ENCODE peak calls at places on chromosomes 4 and X, in four cellular contexts. S is HCT116, N is pancreas, O is heart right ventricle. D is an unnamed sample.

GRCh38 chrX:111447298-111447697 is 35.3 kb upstream of the DCX start:
- DNase-seq in N (no peak), O (no peak), S (peak; percentile 4), D (peak; percentile 23)

GRCh38 chrX:75746891-75747639 is 38.0 kb downstream of the MAGEE2 start:
- DNase-seq in O (peak; percentile 14), S (no peak), N (peak; percentile 64), D (no peak)

GRCh38 chr4:59553739-59554126 is 1646.4 kb upstream of the ADGRL3 start:
- DNase-seq in N (no peak), S (no peak), O (no peak), D (no peak)

GRCh38 chrX:23797371-23798128 is 14.6 kb downstream of the SAT1 start:
- DNase-seq in S (no peak), O (no peak), N (no peak), D (no peak)

GRCh38 chr4:1217366-1217765 is 31.6 kb downstream of the CTBP1 start:
- DNase-seq in S (no peak), N (no peak), O (no peak), D (no peak)

GRCh38 chrX:56764153-56764974 is 35.3 kb downstream of the NBDY start:
- DNase-seq in O (peak; percentile 58), S (peak; percentile 19), N (peak; percentile 74), D (peak; percentile 54)

GRCh38 chr4:158948071-158948470 is 154.8 kb upstream of the RAPGEF2 start:
- DNase-seq in O (no peak), N (no peak), S (no peak), D (no peak)

GRCh38 chr4:113471141-113471860 is 290.2 kb downstream of the CAMK2D start:
- DNase-seq in O (no peak), S (no peak), N (no peak), D (no peak)

GRCh38 chr4:78336093-78336943 is 215.3 kb upstream of the ANXA3 start:
- DNase-seq in O (no peak), S (no peak), N (no peak), D (no peak)

GRCh38 chr4:72323227-72323626 is 245.8 kb downstream of the ADAMTS3 start:
- DNase-seq in N (no peak), S (no peak), O (no peak), D (no peak)

GRCh38 chr4:52877694-52878093 is 15.6 kb downstream of the RASL11B start:
- DNase-seq in S (no peak), N (no peak), O (no peak), D (no peak)

GRCh38 chr4:25654971-25655963 is at the start of gene SLC34A2:
- DNase-seq in S (no peak), O (no peak), N (peak; percentile 71), D (peak; percentile 42)

GRCh38 chr4:2330119-2331042 is 68.5 kb upstream of the MXD4 start:
- DNase-seq in S (peak; percentile 40), O (no peak), N (no peak), D (no peak)

DNA sequence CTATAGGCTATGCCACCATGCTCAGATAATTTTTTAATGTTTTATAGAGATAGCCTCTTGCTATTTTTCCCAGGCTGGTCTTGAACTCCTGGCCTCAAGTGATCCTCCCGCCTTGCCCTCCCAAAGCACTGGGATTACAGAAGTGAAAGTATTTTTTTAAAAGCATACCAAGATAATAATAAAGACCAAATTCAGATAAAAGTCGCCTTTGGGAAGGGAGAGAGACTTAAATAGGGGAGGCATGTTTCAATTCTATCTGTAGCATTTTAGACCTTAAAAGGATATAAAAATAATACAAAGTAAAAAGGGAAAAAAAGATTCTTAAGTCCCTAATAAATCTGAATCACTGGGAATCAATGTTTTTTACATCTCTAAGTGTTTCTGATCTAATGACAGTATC is 108.9 kb downstream of the AFAP1 start:
- DNase-seq in S (no peak), N (no peak), O (no peak), D (no peak)
- H3K36me3 ChIP-seq in S (no peaks in the 10 kb centered on the region), N (no peaks in the 10 kb centered on the region), O (no peaks in the 10 kb centered on the region), D (no peaks in the 10 kb centered on the region)

GRCh38 chr4:6571608-6572007 is 3.4 kb upstream of the MAN2B2 start:
- DNase-seq in N (no peak), S (no peak), O (no peak), D (no peak)
- H3K36me3 ChIP-seq in N (no peaks in the 10 kb centered on the region), S (no peaks in the 10 kb centered on the region), O (no peaks in the 10 kb centered on the region), D (no peaks in the 10 kb centered on the region)

GRCh38 chr4:88054909-88055308 is 47.5 kb downstream of the PKD2 start:
- DNase-seq in S (peak; percentile 23), O (peak; percentile 29), N (no peak), D (peak; percentile 24)
- H3K36me3 ChIP-seq in S (no peaks in the 10 kb centered on the region), O (peaks cover 98% of the 10 kb centered on the region), N (no peaks in the 10 kb centered on the region), D (peaks cover 15% of the 10 kb centered on the region)

GRCh38 chrX:25807022-25807421 is 331.1 kb upstream of the MAGEB18 start:
- DNase-seq in N (no peak), S (no peak), O (no peak), D (no peak)
- H3K36me3 ChIP-seq in N (no peaks in the 10 kb centered on the region), S (no peaks in the 10 kb centered on the region), O (no peaks in the 10 kb centered on the region), D (no peaks in the 10 kb centered on the region)